ENCODE peak calls at places on chromosome 10, in four cellular contexts. U, I, O and S are unnamed samples.

GRCh38 chr10:2745666-2746065 is 321.7 kb upstream of the PFKP start:
- DNase-seq in U (no peak), I (no peak), O (no peak), S (no peak)

GRCh38 chr10:71459513-71459912 is 62.8 kb downstream of the CDH23 start:
- DNase-seq in U (no peak), I (no peak), O (no peak), S (no peak)

GRCh38 chr10:58030208-58030607 is 237.5 kb downstream of the IPMK start:
- DNase-seq in U (no peak), I (no peak), O (no peak), S (no peak)

GRCh38 chr10:6014241-6014761 is 37.0 kb upstream of the IL15RA start:
- DNase-seq in U (peak), I (peak), O (peak), S (peak)

GRCh38 chr10:10197423-10197822 is 820.2 kb upstream of the CELF2 start:
- DNase-seq in U (no peak), I (no peak), O (no peak), S (no peak)

GRCh38 chr10:101709359-101710063 is 14.5 kb upstream of the FBXW4 start:
- DNase-seq in U (no peak), I (no peak), O (no peak), S (no peak)

GRCh38 chr10:283916-284356 is 148.7 kb downstream of the ZMYND11 start:
- DNase-seq in U (no peak), I (no peak), O (no peak), S (peak)

GRCh38 chr10:58981051-58981450 is 195.4 kb upstream of the PHYHIPL start:
- DNase-seq in U (no peak), I (no peak), O (no peak), S (no peak)

GRCh38 chr10:81546243-81546642 is 328.8 kb upstream of the NRG3 start:
- DNase-seq in U (no peak), I (no peak), O (no peak), S (no peak)

GRCh38 chr10:49115796-49116508 is 630 bp upstream of the VSTM4 start:
- DNase-seq in U (no peak), I (no peak), O (no peak), S (no peak)

GRCh38 chr10:71234970-71235681 is 22.8 kb downstream of the UNC5B start:
- DNase-seq in U (no peak), I (peak), O (no peak), S (no peak)

GRCh38 chr10:131553121-131553520 is 241.6 kb upstream of the TCERG1L start:
- DNase-seq in U (no peak), I (no peak), O (no peak), S (no peak)

GRCh38 chr10:104766341-104766740 is 125.3 kb downstream of the SORCS3 start:
- DNase-seq in U (no peak), I (no peak), O (no peak), S (no peak)

GRCh38 chr10:55158643-55159042 is 357.6 kb upstream of the PCDH15 start:
- DNase-seq in U (no peak), I (no peak), O (no peak), S (no peak)

GRCh38 chr10:35607475-35608316 is 2.6 kb downstream of the GJD4 start:
- DNase-seq in U (no peak), I (no peak), O (no peak), S (no peak)

GRCh38 chr10:114855776-114856543 is 34.4 kb downstream of the FHIP2A start:
- DNase-seq in U (no peak), I (no peak), O (no peak), S (no peak)

GRCh38 chr10:28075424-28075823 is 76.5 kb upstream of the ODAD2 start:
- DNase-seq in U (no peak), I (no peak), O (no peak), S (no peak)

GRCh38 chr10:123550680-123551096 is 115.5 kb upstream of the GPR26 start:
- DNase-seq in U (no peak), I (no peak), O (no peak), S (no peak)

GRCh38 chr10:71486465-71487114 is 89.9 kb downstream of the CDH23 start:
- DNase-seq in U (no peak), I (peak), O (peak), S (no peak)

GRCh38 chr10:72331575-72332422 is 22.9 kb downstream of the DNAJB12 start:
- DNase-seq in U (no peak), I (no peak), O (peak), S (peak)

GRCh38 chr10:91632671-91633550 is at the start of gene PPP1R3C:
- DNase-seq in U (peak), I (no peak), O (peak), S (no peak)

DNA sequence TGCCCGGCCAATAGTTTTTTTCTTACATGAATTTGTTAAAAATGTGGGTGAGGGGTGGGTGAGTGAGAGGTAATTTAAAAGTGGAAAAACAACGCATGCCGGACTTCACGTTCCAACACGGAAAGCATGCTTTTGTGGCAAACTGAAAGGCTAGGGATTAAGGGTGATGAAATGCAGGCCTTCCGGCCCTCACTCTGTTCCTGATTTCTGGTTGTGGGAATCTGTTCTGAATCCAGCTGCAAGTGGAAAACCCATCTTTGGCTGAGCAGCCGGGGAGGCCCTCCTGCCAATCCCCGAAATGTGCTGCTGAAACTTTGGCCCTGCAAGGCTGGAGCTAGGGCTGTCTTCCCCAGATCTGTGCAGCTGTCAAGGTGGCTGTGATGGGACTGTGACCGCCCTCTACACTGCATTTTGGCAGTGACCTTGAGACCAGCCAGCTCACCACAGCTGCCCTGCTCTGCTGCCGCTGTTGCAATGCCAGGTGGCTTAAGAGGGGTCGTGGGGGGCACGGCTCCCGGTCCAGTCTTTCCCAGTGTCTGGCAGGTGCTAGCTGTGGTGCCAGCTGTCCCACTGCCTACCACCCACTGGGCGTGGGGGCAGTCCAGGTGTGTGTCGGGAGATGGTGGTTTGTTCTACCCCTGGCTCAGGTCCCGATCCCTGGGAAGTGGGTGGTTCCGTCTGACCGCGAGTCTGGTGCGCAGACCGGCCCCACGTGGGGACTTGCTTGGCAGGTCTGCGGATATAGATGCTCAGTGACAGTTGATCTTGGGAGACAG is 39.0 kb downstream of the TET1 start:
- DNase-seq in U (no peak), I (peak), O (peak), S (no peak)
- TF ChIP-seq HDAC2 in U (no peak), I (no peak), O (no peak), S (no peak)

GRCh38 chr10:88553116-88553752 is 29.9 kb downstream of the RNLS start:
- DNase-seq in U (peak), I (peak), O (peak), S (peak)
- TF ChIP-seq POLR2AphosphoS2 in U (no peak), I (no peak), O (no peak), S (no peak)

GRCh38 chr10:122478971-122479370 is 17.6 kb downstream of the HTRA1 start:
- DNase-seq in U (no peak), I (no peak), O (no peak), S (no peak)
- TF ChIP-seq HDAC2 in U (no peak), I (no peak), O (no peak), S (no peak)

DNA sequence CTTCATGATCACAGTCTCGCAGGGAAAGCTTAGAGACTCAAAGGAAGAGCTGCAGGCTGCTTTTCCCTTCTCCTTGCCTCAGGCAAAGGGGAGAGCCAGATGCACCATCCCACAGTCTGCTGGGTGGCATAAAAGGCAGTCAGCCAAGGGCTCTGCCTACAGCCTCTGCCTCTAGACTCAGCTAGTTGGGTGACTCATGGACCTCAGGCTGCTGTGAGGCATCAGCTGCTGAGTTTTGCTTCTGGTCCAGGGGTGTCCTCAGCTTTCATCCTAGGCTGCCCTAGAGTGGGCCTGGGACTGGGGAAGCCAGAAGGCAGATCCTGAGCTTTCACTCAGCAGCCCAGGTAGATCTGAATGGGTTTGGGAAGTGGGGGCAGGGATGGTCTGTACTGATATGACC is 11.7 kb downstream of the GOLGA7B start:
- DNase-seq in U (peak), I (no peak), O (no peak), S (no peak)
- TF ChIP-seq POLR2AphosphoS2 in U (no peak), I (no peak), O (no peak), S (no peak)

GRCh38 chr10:78584666-78585065 is 484.1 kb upstream of the ZMIZ1 start:
- DNase-seq in U (no peak), I (no peak), O (no peak), S (no peak)

GRCh38 chr10:78588194-78588811 is 480.5 kb upstream of the ZMIZ1 start:
- DNase-seq in U (no peak), I (no peak), O (peak), S (no peak)

GRCh38 chr10:78594938-78595645 is 473.7 kb upstream of the ZMIZ1 start:
- DNase-seq in U (no peak), I (no peak), O (no peak), S (no peak)

GRCh38 chr10:78585952-78586351 is 482.8 kb upstream of the ZMIZ1 start:
- DNase-seq in U (no peak), I (no peak), O (no peak), S (no peak)

DNA sequence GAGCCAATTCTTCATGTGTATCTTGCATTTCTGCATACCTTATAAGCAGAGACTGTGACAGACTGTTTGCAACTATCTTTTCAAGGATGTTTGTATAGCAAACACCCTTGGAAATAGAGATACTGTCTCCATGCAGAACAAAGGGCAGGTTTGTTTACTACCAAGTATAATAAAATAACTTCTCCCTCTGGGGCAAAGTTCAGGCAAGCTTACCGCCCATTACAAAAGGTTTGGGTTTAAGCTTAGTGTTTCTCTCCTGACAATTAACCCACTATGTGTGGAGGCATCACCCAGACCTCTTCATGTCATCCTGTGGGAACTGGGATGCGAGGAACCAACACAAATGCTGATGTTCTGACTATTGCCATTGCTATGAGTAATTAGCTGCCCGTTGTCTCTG is 479.1 kb upstream of the ZMIZ1 start:
- DNase-seq in U (no peak), I (no peak), O (peak), S (no peak)
- TF ChIP-seq HDAC2 in U (no peak), I (no peak), O (peak), S (no peak)

GRCh38 chr10:30151581-30152389 is 92.4 kb upstream of the JCAD start:
- DNase-seq in U (no peak), I (peak), O (no peak), S (no peak)
- TF ChIP-seq POLR2AphosphoS2 in U (no peak), I (no peak), O (no peak), S (no peak)

GRCh38 chr10:19929466-19930140 is 113.4 kb downstream of the PLXDC2 start:
- DNase-seq in U (no peak), I (no peak), O (no peak), S (no peak)

GRCh38 chr10:19920075-19920726 is 104.0 kb downstream of the PLXDC2 start:
- DNase-seq in U (no peak), I (no peak), O (no peak), S (no peak)

GRCh38 chr10:19922236-19922963 is 106.2 kb downstream of the PLXDC2 start:
- DNase-seq in U (no peak), I (no peak), O (no peak), S (no peak)

GRCh38 chr10:19921300-19922140 is 105.3 kb downstream of the PLXDC2 start:
- DNase-seq in U (no peak), I (no peak), O (no peak), S (no peak)

DNA sequence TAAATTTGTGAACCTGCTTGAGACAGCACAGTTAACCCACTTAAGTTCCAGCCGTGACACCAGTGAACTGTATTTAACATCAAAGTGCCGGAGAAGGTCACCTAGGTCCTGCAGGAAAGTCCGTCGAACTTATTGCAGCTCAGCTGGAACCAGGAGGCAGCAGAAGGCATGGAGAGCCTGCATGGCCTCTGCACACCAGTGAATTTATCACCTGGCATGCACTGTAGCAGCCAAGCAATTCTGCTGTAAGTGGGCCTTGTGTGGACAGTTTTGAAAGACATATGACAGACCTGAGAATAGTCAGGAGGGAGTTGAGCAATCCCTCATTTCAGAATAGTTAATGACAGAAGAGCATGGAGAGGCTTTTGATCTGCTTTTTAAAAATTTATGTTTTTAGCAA is 108.8 kb downstream of the PLXDC2 start:
- DNase-seq in U (no peak), I (no peak), O (no peak), S (no peak)
- TF ChIP-seq HDAC2 in U (no peak), I (no peak), O (no peak), S (no peak)

DNA sequence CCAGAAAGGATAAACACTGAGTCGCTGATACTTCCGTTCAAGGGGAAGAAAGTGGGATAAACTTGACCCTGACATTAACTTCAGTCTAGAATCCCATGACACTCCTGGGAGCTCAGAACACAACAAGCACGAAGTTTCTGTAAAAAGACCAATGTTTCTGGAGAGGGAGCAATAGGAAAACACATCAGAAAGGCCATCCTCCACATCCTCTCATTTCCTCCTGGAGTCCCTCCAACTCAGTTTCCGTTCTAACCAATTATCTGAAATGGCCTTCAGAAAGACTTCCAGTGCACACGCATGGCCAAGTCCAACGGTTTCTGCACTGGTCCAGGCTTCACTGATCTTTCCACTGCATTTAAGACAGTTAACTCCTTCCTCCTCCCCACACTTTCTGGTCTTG is 113.4 kb downstream of the SORBS1 start:
- DNase-seq in U (no peak), I (no peak), O (no peak), S (no peak)
- TF ChIP-seq POLR2AphosphoS2 in U (no peak), I (no peak), O (no peak), S (no peak)

GRCh38 chr10:4353059-4353655 is 472.9 kb upstream of the AKR1E2 start:
- DNase-seq in U (no peak), I (no peak), O (no peak), S (no peak)

GRCh38 chr10:4354382-4354812 is 471.6 kb upstream of the AKR1E2 start:
- DNase-seq in U (peak), I (no peak), O (no peak), S (no peak)

GRCh38 chr10:4352566-4352961 is 473.4 kb upstream of the AKR1E2 start:
- DNase-seq in U (no peak), I (no peak), O (no peak), S (no peak)

GRCh38 chr10:4355346-4355745 is 470.7 kb upstream of the AKR1E2 start:
- DNase-seq in U (no peak), I (no peak), O (no peak), S (no peak)

GRCh38 chr10:4353964-4354363 is 472.0 kb upstream of the AKR1E2 start:
- DNase-seq in U (peak), I (no peak), O (no peak), S (no peak)
- TF ChIP-seq HDAC2 in U (no peak), I (no peak), O (no peak), S (no peak)